ENCODE peak calls at places on chromosomes 16 and 17, in six cellular contexts. G, X, J, Z, L and M are unnamed samples.

GRCh38 chr16:27769561-27770222 is 219.7 kb downstream of the KATNIP start:
- DNase-seq in G (no peak), X (peak; percentile 75), J (no peak), Z (no peak), L (no peak), M (no peak)

GRCh38 chr17:33521784-33522183 is 228.7 kb upstream of the ASIC2 start:
- DNase-seq in G (no peak), X (no peak), J (peak; percentile 23), Z (no peak), L (no peak), M (no peak)

GRCh38 chr16:78689031-78689430 is 589.6 kb downstream of the WWOX start:
- DNase-seq in G (no peak), X (no peak), J (no peak), Z (no peak), L (no peak), M (no peak)

GRCh38 chr17:65359016-65359415 is 202.4 kb downstream of the AXIN2 start:
- DNase-seq in G (no peak), X (peak; percentile 89), J (no peak), Z (no peak), L (no peak), M (no peak)

GRCh38 chr17:83203073-83203471 is 123.7 kb downstream of the METRNL start:
- DNase-seq in G (peak; percentile 63), X (peak; percentile 99), J (peak; percentile 37), Z (no peak), L (no peak), M (no peak)

GRCh38 chr16:48153689-48154265 is 2.0 kb downstream of the ABCC12 start:
- DNase-seq in G (no peak), X (no peak), J (no peak), Z (no peak), L (no peak), M (no peak)

GRCh38 chr16:78122774-78123315 is 23.4 kb downstream of the WWOX start:
- DNase-seq in G (no peak), X (peak; percentile 50), J (no peak), Z (no peak), L (no peak), M (no peak)

GRCh38 chr17:66625321-66625767 is 209.6 kb upstream of the CACNG5 start:
- DNase-seq in G (no peak), X (peak; percentile 42), J (no peak), Z (no peak), L (no peak), M (no peak)

GRCh38 chr16:27450836-27451341 is 48.9 kb downstream of the IL21R start:
- DNase-seq in G (no peak), X (no peak), J (no peak), Z (no peak), L (no peak), M (no peak)

GRCh38 chr17:2957631-2958286 is 105.6 kb downstream of the OR1D5 start:
- DNase-seq in G (no peak), X (peak; percentile 21), J (peak; percentile 16), Z (no peak), L (no peak), M (no peak)

GRCh38 chr17:42536048-42536371 is at the start of gene NAGLU:
- DNase-seq in G (peak; percentile 96), X (peak; percentile 91), J (peak; percentile 98), Z (peak; percentile 55), L (peak; percentile 64), M (peak; percentile 71)

GRCh38 chr16:67990018-67990386 is 9.3 kb downstream of the DPEP2 start:
- DNase-seq in G (no peak), X (no peak), J (no peak), Z (no peak), L (no peak), M (no peak)

GRCh38 chr16:81940781-81941560 is 70.3 kb downstream of the SDR42E1 start:
- DNase-seq in G (no peak), X (peak; percentile 43), J (no peak), Z (no peak), L (no peak), M (no peak)

GRCh38 chr17:56540791-56541190 is 52.7 kb upstream of the NOG start:
- DNase-seq in G (no peak), X (peak; percentile 53), J (no peak), Z (no peak), L (no peak), M (no peak)

GRCh38 chr17:81398170-81398854 is 3.1 kb downstream of the BAHCC1 start:
- DNase-seq in G (no peak), X (no peak), J (peak; percentile 71), Z (no peak), L (no peak), M (no peak)

GRCh38 chr16:4801962-4802658 is at the start of gene ROGDI:
- DNase-seq in G (peak; percentile 88), X (peak; percentile 46), J (peak; percentile 96), Z (peak; percentile 44), L (peak; percentile 65), M (peak; percentile 69)

GRCh38 chr16:85602831-85603755 is 10.0 kb upstream of the GSE1 start:
- DNase-seq in G (no peak), X (no peak), J (no peak), Z (no peak), L (no peak), M (no peak)

GRCh38 chr17:57927048-57927723 is 28.0 kb downstream of the CUEDC1 start:
- DNase-seq in G (no peak), X (peak; percentile 58), J (peak; percentile 73), Z (no peak), L (no peak), M (no peak)

GRCh38 chr16:29170393-29171239 is 185.8 kb downstream of the LAT start:
- DNase-seq in G (no peak), X (no peak), J (no peak), Z (no peak), L (no peak), M (no peak)

GRCh38 chr17:42111901-42112551 is 488 bp downstream of the DHX58 start:
- DNase-seq in G (no peak), X (peak; percentile 78), J (peak; percentile 59), Z (no peak), L (no peak), M (no peak)

GRCh38 chr16:57619606-57620315 is 8.7 kb upstream of the ADGRG1 start:
- DNase-seq in G (no peak), X (no peak), J (peak; percentile 92), Z (no peak), L (no peak), M (no peak)